ENCODE peak calls at places on chromosomes 11 and 22, in four cellular contexts. One of them, this sample, is unnamed.

GRCh38 chr11:40186401-40187091 is 1272.9 kb downstream of the LRRC4C start:
- DNase-seq in K562: no peak
- DNase-seq in HepG2: peak; percentile 14
- DNase-seq in H1: no peak
- DNase-seq in this sample: no peak

GRCh38 chr11:83004855-83005556 is 66.7 kb downstream of the RAB30 start:
- DNase-seq in K562: no peak
- DNase-seq in HepG2: no peak
- DNase-seq in H1: no peak
- DNase-seq in this sample: no peak

GRCh38 chr22:33923660-33924246 is 3.5 kb upstream of the LARGE1 start:
- DNase-seq in K562: peak; percentile 28
- DNase-seq in HepG2: peak; percentile 67
- DNase-seq in H1: no peak
- DNase-seq in this sample: peak; percentile 74

GRCh38 chr11:8810331-8811301 is 100.4 kb upstream of the AKIP1 start:
- DNase-seq in K562: peak; percentile 57
- DNase-seq in HepG2: peak; percentile 63
- DNase-seq in H1: no peak
- DNase-seq in this sample: no peak

GRCh38 chr11:67301313-67301921 is 1.9 kb upstream of the SSH3 start:
- DNase-seq in K562: no peak
- DNase-seq in HepG2: no peak
- DNase-seq in H1: no peak
- DNase-seq in this sample: no peak

GRCh38 chr11:102410382-102410784 is 42.2 kb downstream of the TMEM123 start:
- DNase-seq in K562: no peak
- DNase-seq in HepG2: no peak
- DNase-seq in H1: no peak
- DNase-seq in this sample: no peak

GRCh38 chr11:60129853-60130252 is 41.4 kb downstream of the MS4A2 start:
- DNase-seq in K562: no peak
- DNase-seq in HepG2: no peak
- DNase-seq in H1: no peak
- DNase-seq in this sample: no peak

GRCh38 chr11:35116762-35117588 is 22.0 kb upstream of the CD44 start:
- DNase-seq in K562: no peak
- DNase-seq in HepG2: no peak
- DNase-seq in H1: no peak
- DNase-seq in this sample: no peak

GRCh38 chr11:50174189-50174588 is 141.5 kb downstream of the OR4C45 start:
- DNase-seq in K562: no peak
- DNase-seq in HepG2: no peak
- DNase-seq in H1: no peak
- DNase-seq in this sample: no peak

GRCh38 chr11:128467610-128468041 is 119.7 kb downstream of the ETS1 start:
- DNase-seq in K562: no peak
- DNase-seq in HepG2: peak; percentile 74
- DNase-seq in H1: peak; percentile 15
- DNase-seq in this sample: peak; percentile 75

GRCh38 chr22:27474112-27474571 is 327.4 kb downstream of the MN1 start:
- DNase-seq in K562: no peak
- DNase-seq in HepG2: no peak
- DNase-seq in H1: no peak
- DNase-seq in this sample: no peak

GRCh38 chr22:46800102-46800857 is 37.8 kb downstream of the TBC1D22A start:
- DNase-seq in K562: no peak
- DNase-seq in HepG2: no peak
- DNase-seq in H1: no peak
- DNase-seq in this sample: no peak

GRCh38 chr22:43561421-43562178 is 149.8 kb downstream of the MPPED1 start:
- DNase-seq in K562: no peak
- DNase-seq in HepG2: no peak
- DNase-seq in H1: no peak
- DNase-seq in this sample: no peak

GRCh38 chr11:46948378-46949131 is 12.0 kb downstream of the CSTPP1 start:
- DNase-seq in K562: no peak
- DNase-seq in HepG2: no peak
- DNase-seq in H1: no peak
- DNase-seq in this sample: no peak

GRCh38 chr11:46865340-46865739 is 19.3 kb upstream of the CKAP5 start:
- DNase-seq in K562: no peak
- DNase-seq in HepG2: no peak
- DNase-seq in H1: no peak
- DNase-seq in this sample: no peak

GRCh38 chr11:83971063-83971462 is 684.9 kb upstream of the CCDC90B start:
- DNase-seq in K562: no peak
- DNase-seq in HepG2: no peak
- DNase-seq in H1: no peak
- DNase-seq in this sample: no peak

GRCh38 chr11:131885371-131885770 is 515.0 kb downstream of the NTM start:
- DNase-seq in K562: no peak
- DNase-seq in HepG2: no peak
- DNase-seq in H1: no peak
- DNase-seq in this sample: no peak

GRCh38 chr11:110921742-110922200 is 209.5 kb upstream of the ARHGAP20 start:
- DNase-seq in K562: no peak
- DNase-seq in HepG2: no peak
- DNase-seq in H1: no peak
- DNase-seq in this sample: no peak

GRCh38 chr11:62552931-62553838 is 6.6 kb upstream of the AHNAK start:
- DNase-seq in K562: peak; percentile 60
- DNase-seq in HepG2: no peak
- DNase-seq in H1: peak; percentile 73
- DNase-seq in this sample: peak; percentile 95

GRCh38 chr22:31537019-31537535 is 40.7 kb downstream of the SFI1 start:
- DNase-seq in K562: no peak
- DNase-seq in HepG2: no peak
- DNase-seq in H1: no peak
- DNase-seq in this sample: no peak

GRCh38 chr11:279966-280761 is 2.0 kb downstream of the NLRP6 start:
- DNase-seq in K562: no peak
- DNase-seq in HepG2: no peak
- DNase-seq in H1: no peak
- DNase-seq in this sample: no peak

GRCh38 chr11:76791861-76792260 is 8.7 kb downstream of the TSKU start:
- DNase-seq in K562: no peak
- DNase-seq in HepG2: peak; percentile 35
- DNase-seq in H1: no peak
- DNase-seq in this sample: no peak

GRCh38 chr22:29475550-29475949 is 4.5 kb upstream of the NEFH start:
- DNase-seq in K562: no peak
- DNase-seq in HepG2: no peak
- DNase-seq in H1: no peak
- DNase-seq in this sample: no peak

GRCh38 chr11:93842461-93842860 is 8.0 kb downstream of the VSTM5 start:
- DNase-seq in K562: peak; percentile 25
- DNase-seq in HepG2: no peak
- DNase-seq in H1: no peak
- DNase-seq in this sample: no peak

GRCh38 chr11:65538232-65538914 is 13.5 kb downstream of the SCYL1 start:
- DNase-seq in K562: no peak
- DNase-seq in HepG2: no peak
- DNase-seq in H1: no peak
- DNase-seq in this sample: no peak

GRCh38 chr22:39325392-39325932 is 6.0 kb upstream of the RPL3 start:
- DNase-seq in K562: no peak
- DNase-seq in HepG2: no peak
- DNase-seq in H1: no peak
- DNase-seq in this sample: no peak

GRCh38 chr11:3169235-3169951 is 4.3 kb upstream of the OSBPL5 start:
- DNase-seq in K562: peak; percentile 80
- DNase-seq in HepG2: no peak
- DNase-seq in H1: no peak
- DNase-seq in this sample: peak; percentile 31

GRCh38 chr22:35177811-35178210 is 79.5 kb upstream of the HMGXB4 start:
- DNase-seq in K562: no peak
- DNase-seq in HepG2: no peak
- DNase-seq in H1: no peak
- DNase-seq in this sample: no peak

GRCh38 chr22:39488563-39489083 is 13.5 kb upstream of the MIEF1 start:
- DNase-seq in K562: peak; percentile 84
- DNase-seq in HepG2: no peak
- DNase-seq in H1: no peak
- DNase-seq in this sample: no peak

GRCh38 chr11:104691129-104691528 is 207.1 kb downstream of the CASP12 start:
- DNase-seq in K562: no peak
- DNase-seq in HepG2: no peak
- DNase-seq in H1: no peak
- DNase-seq in this sample: no peak

GRCh38 chr22:19987394-19988306 is 29.0 kb downstream of the ARVCF start:
- DNase-seq in K562: peak; percentile 72
- DNase-seq in HepG2: no peak
- DNase-seq in H1: no peak
- DNase-seq in this sample: no peak

GRCh38 chr11:9280655-9281301 is 15.6 kb upstream of the DENND5A start:
- DNase-seq in K562: no peak
- DNase-seq in HepG2: no peak
- DNase-seq in H1: no peak
- DNase-seq in this sample: no peak

GRCh38 chr22:25896098-25896497 is 154.1 kb downstream of the MYO18B start:
- DNase-seq in K562: no peak
- DNase-seq in HepG2: peak; percentile 9
- DNase-seq in H1: no peak
- DNase-seq in this sample: peak; percentile 1

GRCh38 chr11:60504219-60504618 is 11.0 kb upstream of the MS4A13 start:
- DNase-seq in K562: no peak
- DNase-seq in HepG2: no peak
- DNase-seq in H1: no peak
- DNase-seq in this sample: no peak

GRCh38 chr22:44398791-44399190 is 86.0 kb upstream of the SHISAL1 start:
- DNase-seq in K562: no peak
- DNase-seq in HepG2: no peak
- DNase-seq in H1: no peak
- DNase-seq in this sample: no peak

GRCh38 chr11:63480039-63480438 is 10.9 kb downstream of the PLAAT5 start:
- DNase-seq in K562: no peak
- DNase-seq in HepG2: no peak
- DNase-seq in H1: no peak
- DNase-seq in this sample: no peak

GRCh38 chr11:75424396-75424795 is 8.6 kb downstream of the KLHL35 start:
- DNase-seq in K562: peak; percentile 26
- DNase-seq in HepG2: no peak
- DNase-seq in H1: no peak
- DNase-seq in this sample: no peak

GRCh38 chr11:33716236-33716635 is 15.6 kb upstream of the C11orf91 start:
- DNase-seq in K562: peak; percentile 24
- DNase-seq in HepG2: no peak
- DNase-seq in H1: no peak
- DNase-seq in this sample: peak; percentile 62
- TF ChIP-seq RNF2 in K562: no peak
- TF ChIP-seq RNF2 in HepG2: no peak
- TF ChIP-seq RNF2 in H1: no peak
- TF ChIP-seq RNF2 in this sample: no peak

DNA sequence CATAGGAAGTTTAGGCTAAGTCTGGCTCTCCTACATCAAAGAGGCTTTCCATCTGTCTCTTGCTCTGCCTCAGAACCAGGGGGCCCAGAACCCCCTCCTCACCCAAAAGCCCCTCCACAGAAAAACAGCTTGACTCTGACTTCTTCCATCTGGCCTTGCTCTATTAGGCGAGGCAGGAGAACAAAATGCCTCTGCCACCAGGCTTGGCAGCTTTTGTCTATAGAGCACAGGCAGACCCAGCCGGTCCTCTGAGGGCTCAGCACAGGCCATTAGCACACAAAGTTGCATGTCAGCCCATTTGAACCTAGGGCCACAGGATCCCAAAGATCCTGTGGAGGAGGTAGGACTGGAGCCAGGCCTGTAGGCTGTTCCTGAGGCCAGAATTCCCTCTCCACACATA is 75.6 kb upstream of the SUSD2 start:
- DNase-seq in K562: no peak
- DNase-seq in HepG2: no peak
- DNase-seq in H1: no peak
- DNase-seq in this sample: no peak
- TF ChIP-seq CHD2 in K562: no peak
- TF ChIP-seq CHD2 in HepG2: no peak
- TF ChIP-seq CHD2 in H1: no peak
- TF ChIP-seq CHD2 in this sample: no peak

GRCh38 chr11:109892321-109892794 is 200.8 kb upstream of the ZC3H12C start:
- DNase-seq in K562: peak; percentile 31
- DNase-seq in HepG2: no peak
- DNase-seq in H1: peak; percentile 34
- DNase-seq in this sample: no peak
- TF ChIP-seq RNF2 in K562: no peak
- TF ChIP-seq RNF2 in HepG2: no peak
- TF ChIP-seq RNF2 in H1: no peak
- TF ChIP-seq RNF2 in this sample: no peak

GRCh38 chr11:23570828-23571227 is 710.6 kb upstream of the CCDC179 start:
- DNase-seq in K562: no peak
- DNase-seq in HepG2: no peak
- DNase-seq in H1: no peak
- DNase-seq in this sample: no peak

GRCh38 chr11:23569547-23569946 is 709.3 kb upstream of the CCDC179 start:
- DNase-seq in K562: no peak
- DNase-seq in HepG2: no peak
- DNase-seq in H1: no peak
- DNase-seq in this sample: no peak

GRCh38 chr11:23564370-23564769 is 704.1 kb upstream of the CCDC179 start:
- DNase-seq in K562: no peak
- DNase-seq in HepG2: no peak
- DNase-seq in H1: no peak
- DNase-seq in this sample: no peak

GRCh38 chr11:23573430-23573829 is 713.2 kb upstream of the CCDC179 start:
- DNase-seq in K562: no peak
- DNase-seq in HepG2: no peak
- DNase-seq in H1: no peak
- DNase-seq in this sample: no peak

GRCh38 chr11:23569134-23569533 is 708.9 kb upstream of the CCDC179 start:
- DNase-seq in K562: no peak
- DNase-seq in HepG2: no peak
- DNase-seq in H1: no peak
- DNase-seq in this sample: no peak
- TF ChIP-seq CHD2 in K562: no peak
- TF ChIP-seq CHD2 in HepG2: no peak
- TF ChIP-seq CHD2 in H1: no peak
- TF ChIP-seq CHD2 in this sample: no peak

GRCh38 chr11:19876750-19877149 is 164.1 kb downstream of the NAV2 start:
- DNase-seq in K562: no peak
- DNase-seq in HepG2: no peak
- DNase-seq in H1: no peak
- DNase-seq in this sample: no peak

GRCh38 chr11:19874241-19874640 is 161.6 kb downstream of the NAV2 start:
- DNase-seq in K562: no peak
- DNase-seq in HepG2: no peak
- DNase-seq in H1: no peak
- DNase-seq in this sample: no peak

GRCh38 chr11:19871531-19871930 is 158.9 kb downstream of the NAV2 start:
- DNase-seq in K562: no peak
- DNase-seq in HepG2: no peak
- DNase-seq in H1: no peak
- DNase-seq in this sample: no peak

GRCh38 chr11:19872526-19873135 is 160.0 kb downstream of the NAV2 start:
- DNase-seq in K562: no peak
- DNase-seq in HepG2: no peak
- DNase-seq in H1: peak; percentile 23
- DNase-seq in this sample: no peak

GRCh38 chr11:19873730-19874129 is 161.1 kb downstream of the NAV2 start:
- DNase-seq in K562: no peak
- DNase-seq in HepG2: no peak
- DNase-seq in H1: no peak
- DNase-seq in this sample: no peak
- TF ChIP-seq RNF2 in K562: no peak
- TF ChIP-seq RNF2 in HepG2: no peak
- TF ChIP-seq RNF2 in H1: no peak
- TF ChIP-seq RNF2 in this sample: no peak